ENCODE peak calls at places on chromosome 3, in seven cellular contexts. U is psoas muscle; X is BJ; D is ovary; A is naive thymus-derived CD4-positive, alpha-beta T cell; H is neural progenitor cell; R is PC-3. E is an unnamed sample. For H3K36me3, the result is how much of the 10 kb centered on the place peaks cover.

GRCh38 chr3:78757734-78758133 is 1010.1 kb downstream of the ROBO1 start:
- DNase-seq in U (no peak), R (no peak), X (no peak), A (no peak), H (no peak), D (no peak), E (no peak)

GRCh38 chr3:86951343-86951742 is 39.6 kb downstream of the VGLL3 start:
- DNase-seq in D (no peak), A (no peak), R (peak), U (no peak), X (no peak), H (no peak), E (no peak)

GRCh38 chr3:88412346-88412745 is 262.6 kb downstream of the C3orf38 start:
- DNase-seq in X (no peak), R (no peak), D (no peak), A (no peak), H (no peak), U (no peak), E (no peak)

GRCh38 chr3:59290358-59290757 is 240.5 kb upstream of the CFAP20DC start:
- DNase-seq in R (peak), U (no peak), A (no peak), D (no peak), H (no peak), X (no peak), E (no peak)

GRCh38 chr3:124784686-124785382 is 54.6 kb downstream of the UMPS start:
- DNase-seq in U (peak), X (no peak), H (no peak), R (no peak), A (no peak), D (no peak), E (no peak)

GRCh38 chr3:187014417-187014864 is 84.1 kb downstream of the ST6GAL1 start:
- DNase-seq in H (no peak), A (no peak), D (no peak), U (no peak), X (peak), R (peak), E (no peak)

GRCh38 chr3:35502699-35503098 is 136.6 kb upstream of the ARPP21 start:
- DNase-seq in R (no peak), X (no peak), H (peak), D (no peak), U (no peak), A (no peak), E (no peak)

GRCh38 chr3:195918176-195918575 is 9.8 kb upstream of the TNK2 start:
- DNase-seq in D (no peak), A (no peak), U (peak), X (no peak), H (no peak), R (no peak), E (no peak)

GRCh38 chr3:152556731-152557254 is 278.1 kb upstream of the P2RY1 start:
- DNase-seq in X (no peak), D (peak), H (no peak), A (no peak), R (peak), U (no peak), E (no peak)

GRCh38 chr3:117105650-117106049 is 396.1 kb downstream of the TUSC7 start:
- DNase-seq in U (no peak), A (no peak), R (no peak), X (no peak), D (no peak), H (no peak), E (no peak)

GRCh38 chr3:48431224-48432029 is 1.5 kb upstream of the PLXNB1 start:
- DNase-seq in U (no peak), H (no peak), X (no peak), A (no peak), R (no peak), D (no peak), E (no peak)

GRCh38 chr3:117278424-117279190 is 569.0 kb downstream of the TUSC7 start:
- DNase-seq in U (no peak), H (no peak), D (no peak), A (no peak), X (no peak), R (peak), E (no peak)

GRCh38 chr3:39344746-39345344 is 15.3 kb downstream of the CCR8 start:
- DNase-seq in A (no peak), D (no peak), R (peak), H (no peak), U (no peak), X (no peak), E (no peak)

GRCh38 chr3:69998759-69999158 is 774 bp upstream of the SAMMSON start:
- DNase-seq in U (no peak), A (no peak), R (no peak), D (no peak), X (no peak), H (no peak), E (no peak)

GRCh38 chr3:42751609-42752008 is 21.4 kb downstream of the CCDC13 start:
- DNase-seq in H (no peak), A (no peak), U (no peak), R (no peak), D (no peak), X (no peak), E (no peak)

GRCh38 chr3:107431298-107432012 is 54.2 kb downstream of the CCDC54 start:
- DNase-seq in X (no peak), R (peak), H (peak), D (peak), U (peak), A (peak), E (no peak)

GRCh38 chr3:192281207-192281880 is 446.0 kb downstream of the FGF12 start:
- DNase-seq in R (no peak), A (no peak), U (no peak), H (peak), X (no peak), D (no peak), E (no peak)

GRCh38 chr3:86787091-86787490 is 203.9 kb downstream of the VGLL3 start:
- DNase-seq in X (no peak), U (no peak), R (peak), A (no peak), D (no peak), H (no peak), E (no peak)

GRCh38 chr3:55485208-55485791 is 1.8 kb downstream of the WNT5A start:
- DNase-seq in D (peak), A (no peak), R (peak), X (no peak), U (peak), H (peak), E (no peak)

GRCh38 chr3:157333551-157333991 is 103.1 kb upstream of the PTX3 start:
- DNase-seq in X (peak), R (peak), D (no peak), U (no peak), A (no peak), H (no peak), E (no peak)

GRCh38 chr3:50221413-50222168 is 14.4 kb upstream of the GNAI2 start:
- DNase-seq in X (no peak), U (no peak), A (no peak), R (no peak), H (peak), D (no peak), E (no peak)

GRCh38 chr3:184636774-184637316 is 75.0 kb downstream of the MAGEF1 start:
- DNase-seq in U (peak), R (peak), X (peak), H (peak), D (no peak), A (no peak), E (peak)

DNA sequence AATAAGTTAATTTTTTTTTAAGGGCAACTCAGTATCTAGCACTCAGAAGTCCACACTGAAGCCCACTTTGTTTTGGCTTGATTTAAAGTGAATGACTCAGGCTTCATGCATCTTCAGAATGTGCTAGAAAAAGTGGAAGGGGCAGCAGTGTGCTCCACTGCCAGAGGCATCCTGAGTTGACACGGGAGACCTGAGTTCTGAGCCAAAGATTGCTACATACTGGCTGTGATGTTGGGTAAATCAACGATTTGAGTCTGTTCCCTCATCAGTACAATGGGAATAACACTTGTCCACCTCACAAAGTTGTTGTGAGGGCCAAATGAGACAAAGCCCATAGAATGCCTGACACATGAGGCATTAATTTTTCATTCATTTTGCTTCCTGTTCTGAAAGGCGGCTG is 19.0 kb downstream of the TMEM43 start:
- DNase-seq in U (no peak), D (peak), R (peak), X (peak), H (no peak), A (no peak), E (no peak)
- H3K36me3 ChIP-seq in U (half or more), D (under half), R (under half), X (under half), H (under half), A (under half), E (under half)

GRCh38 chr3:25652921-25653320 is 11.8 kb downstream of the TOP2B start:
- DNase-seq in X (no peak), A (no peak), R (no peak), D (no peak), H (no peak), U (no peak), E (no peak)

GRCh38 chr3:25653322-25653721 is 11.4 kb downstream of the TOP2B start:
- DNase-seq in U (no peak), H (no peak), A (no peak), X (no peak), D (no peak), R (no peak), E (no peak)

GRCh38 chr3:25648925-25649828 is 15.5 kb downstream of the TOP2B start:
- DNase-seq in X (no peak), U (no peak), H (no peak), A (no peak), R (no peak), D (no peak), E (no peak)

GRCh38 chr3:25648107-25648535 is 16.6 kb downstream of the TOP2B start:
- DNase-seq in A (peak), H (peak), X (peak), U (no peak), D (peak), R (peak), E (peak)
- H3K36me3 ChIP-seq in A (under half), H (under half), X (under half), U (under half), D (under half), R (under half), E (under half)

GRCh38 chr3:53865732-53866499 is 16.0 kb downstream of the ACTR8 start:
- DNase-seq in X (no peak), A (no peak), R (no peak), H (no peak), U (no peak), D (no peak), E (no peak)
- H3K36me3 ChIP-seq in X (under half), A (under half), R (under half), H (under half), U (half or more), D (under half), E (under half)

DNA sequence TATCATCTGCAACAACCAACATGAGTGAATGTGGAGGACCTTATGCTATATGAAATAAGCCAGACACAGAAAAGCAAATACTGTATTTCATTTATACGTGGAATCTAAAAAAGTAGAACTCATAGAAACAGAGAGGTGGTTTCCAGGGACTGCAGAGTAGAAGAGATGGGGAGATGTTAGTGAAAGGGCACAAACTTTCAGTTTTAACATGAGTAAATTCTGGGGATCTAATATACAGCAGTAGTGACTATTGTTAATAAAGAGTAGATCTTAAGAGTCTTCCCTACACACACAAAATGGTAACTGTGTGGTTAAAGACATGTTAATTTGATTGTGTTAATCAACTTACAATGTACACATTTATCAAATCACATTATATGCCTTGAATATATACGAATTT is 20.9 kb upstream of the MELTF start:
- DNase-seq in R (no peak), H (no peak), U (no peak), D (no peak), X (no peak), A (no peak), E (no peak)
- H3K36me3 ChIP-seq in R (under half), H (under half), U (half or more), D (under half), X (under half), A (under half), E (under half)

DNA sequence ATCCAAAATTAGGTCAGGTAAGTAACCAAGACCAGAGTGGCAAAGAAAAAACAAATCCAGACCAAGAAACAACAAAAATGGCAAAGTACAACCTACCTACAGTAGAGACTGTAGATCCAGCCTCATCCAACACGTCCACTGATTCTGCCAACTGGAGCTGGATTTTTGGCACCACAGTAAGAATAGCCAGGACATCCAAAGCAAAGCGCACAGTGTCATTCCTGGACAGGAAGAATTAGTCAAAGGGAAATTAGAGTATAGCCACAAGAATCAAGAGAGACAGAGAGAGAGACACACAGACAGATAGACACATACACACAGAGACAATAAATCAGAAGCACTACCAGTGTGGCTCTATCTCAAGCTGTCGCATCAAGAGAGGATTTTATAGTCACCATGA is 31.1 kb downstream of the RBM15B start:
- DNase-seq in U (no peak), A (no peak), R (no peak), D (no peak), X (no peak), H (no peak), E (no peak)
- H3K36me3 ChIP-seq in U (half or more), A (under half), R (under half), D (under half), X (under half), H (under half), E (under half)

GRCh38 chr3:52558436-52558835 is 22.0 kb downstream of the UQCC5 start:
- DNase-seq in R (no peak), A (no peak), H (no peak), X (no peak), D (no peak), U (no peak), E (no peak)
- H3K36me3 ChIP-seq in R (under half), A (under half), H (under half), X (under half), D (under half), U (half or more), E (under half)

DNA sequence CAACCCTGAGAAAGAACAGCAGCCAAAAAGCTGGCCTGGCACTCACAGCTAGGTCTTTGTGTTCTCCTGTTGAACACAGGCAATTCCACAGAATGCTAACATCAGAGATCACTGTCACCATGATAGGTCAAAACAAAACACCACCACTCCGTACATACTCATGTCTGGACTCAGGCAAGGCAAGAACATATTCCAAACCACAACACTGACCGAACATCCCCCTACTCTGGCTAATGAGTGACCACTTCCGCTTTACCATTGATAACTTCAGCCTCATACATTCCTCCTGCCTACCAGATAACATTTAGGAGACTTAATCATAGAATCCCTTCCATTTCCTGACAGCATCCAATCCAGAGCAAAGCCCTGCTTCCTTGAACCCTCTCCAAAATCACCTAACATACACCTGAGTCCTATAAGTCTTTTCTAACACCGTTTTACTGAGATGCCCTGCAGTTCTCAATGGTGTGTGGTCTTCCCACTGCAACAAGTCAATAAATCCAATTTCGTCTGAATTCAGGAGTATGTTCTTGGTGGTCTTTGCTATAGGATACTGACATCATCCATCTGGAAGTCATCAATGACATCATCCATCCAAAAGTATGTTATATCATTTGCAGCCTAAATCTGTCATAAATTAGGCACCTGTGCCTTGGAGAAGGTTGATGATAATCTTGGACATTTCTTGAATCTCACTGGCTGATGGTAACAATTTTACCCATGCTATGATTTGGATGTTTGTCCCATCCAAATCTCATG is 23.7 kb downstream of the RIOX2 start:
- DNase-seq in D (no peak), U (no peak), A (no peak), X (no peak), R (no peak), H (no peak), E (no peak)
- H3K36me3 ChIP-seq in D (under half), U (half or more), A (under half), X (under half), R (half or more), H (under half), E (under half)

GRCh38 chr3:173839859-173840258 is 442.3 kb downstream of the NLGN1 start:
- DNase-seq in A (no peak), H (no peak), X (no peak), R (no peak), D (no peak), U (no peak), E (no peak)

GRCh38 chr3:173838644-173839043 is 441.1 kb downstream of the NLGN1 start:
- DNase-seq in H (no peak), A (no peak), X (no peak), R (no peak), D (no peak), U (no peak), E (no peak)

GRCh38 chr3:173843060-173843459 is 445.5 kb downstream of the NLGN1 start:
- DNase-seq in R (no peak), A (no peak), X (no peak), H (no peak), U (no peak), D (no peak), E (no peak)

GRCh38 chr3:173841334-173841733 is 443.8 kb downstream of the NLGN1 start:
- DNase-seq in R (no peak), A (no peak), U (no peak), D (no peak), X (no peak), H (no peak), E (no peak)
- H3K36me3 ChIP-seq in R (under half), A (under half), U (under half), D (under half), X (under half), H (under half), E (under half)

GRCh38 chr3:15690250-15690649 is 88.7 kb downstream of the BTD start:
- DNase-seq in U (no peak), H (no peak), X (no peak), R (no peak), A (no peak), D (no peak), E (no peak)

GRCh38 chr3:15693340-15693739 is 91.8 kb downstream of the BTD start:
- DNase-seq in H (no peak), A (no peak), R (peak), U (no peak), X (no peak), D (no peak), E (no peak)

DNA sequence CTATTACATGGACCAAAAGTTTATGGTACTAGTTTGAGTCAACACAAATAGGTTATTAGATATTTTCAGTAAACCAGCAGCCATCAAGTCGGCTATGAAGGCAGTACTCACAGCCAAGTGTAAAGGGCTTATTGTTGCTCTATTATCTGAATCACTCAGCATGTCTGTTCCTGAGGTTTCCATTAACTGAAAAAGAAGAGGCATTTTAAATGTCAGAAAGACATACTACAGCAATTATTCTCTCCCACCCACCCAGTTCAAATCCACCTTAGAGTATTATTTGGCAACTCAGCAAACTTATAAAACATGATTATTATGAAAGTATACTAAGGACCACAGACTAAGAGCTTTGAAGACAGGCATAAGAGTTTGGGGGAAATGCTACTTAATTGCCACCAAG is 93.1 kb downstream of the BTD start:
- DNase-seq in U (no peak), D (no peak), X (no peak), R (no peak), A (no peak), H (no peak), E (no peak)
- H3K36me3 ChIP-seq in U (half or more), D (under half), X (under half), R (under half), A (under half), H (under half), E (under half)

GRCh38 chr3:40432793-40433192 is 24.3 kb upstream of the RPL14 start:
- DNase-seq in A (no peak), U (no peak), X (no peak), D (no peak), R (peak), H (no peak), E (no peak)
- H3K36me3 ChIP-seq in A (under half), U (under half), X (under half), D (under half), R (under half), H (under half), E (under half)

E was measured in keratinocyte.